ENCODE peak calls at places on chromosomes 16 and 17, in four cellular contexts. U is H9, B is C1 segment of cervical spinal cord, X is A549. G is an unnamed sample.

GRCh38 chr16:83936581-83937165 is 16.4 kb upstream of the OSGIN1 start:
- DNase-seq in U (no peak), X (no peak), B (no peak), G (no peak)

GRCh38 chr17:71251936-71252335 is 868.9 kb upstream of the SOX9 start:
- DNase-seq in U (no peak), B (no peak), X (no peak), G (no peak)

GRCh38 chr17:47703191-47703591 is 9.2 kb downstream of the TBKBP1 start:
- DNase-seq in U (peak; percentile 31), X (no peak), B (no peak), G (no peak)

GRCh38 chr17:28331891-28332420 is 3.3 kb downstream of the IFT20 start:
- DNase-seq in B (no peak), U (peak; percentile 28), X (no peak), G (no peak)

GRCh38 chr16:66928702-66929388 is 3.5 kb upstream of the RRAD start:
- DNase-seq in U (peak; percentile 70), X (peak; percentile 56), B (no peak), G (no peak)

GRCh38 chr16:27177031-27177774 is 26.1 kb upstream of the KDM8 start:
- DNase-seq in B (no peak), X (peak; percentile 59), U (no peak), G (no peak)

GRCh38 chr17:16418684-16419066 is 3.3 kb downstream of the TRPV2 start:
- DNase-seq in B (no peak), X (no peak), U (no peak), G (no peak)

GRCh38 chr17:39270923-39271322 is 45.2 kb upstream of the STAC2 start:
- DNase-seq in B (no peak), U (no peak), X (peak; percentile 48), G (no peak)

GRCh38 chr17:80910043-80910442 is 81.6 kb upstream of the CHMP6 start:
- DNase-seq in X (no peak), U (no peak), B (no peak), G (no peak)

GRCh38 chr17:2904135-2904534 is 107.9 kb downstream of the RAP1GAP2 start:
- DNase-seq in U (peak; percentile 57), X (no peak), B (no peak), G (no peak)

GRCh38 chr16:82672676-82673075 is 45.9 kb downstream of the CDH13 start:
- DNase-seq in B (no peak), X (no peak), U (no peak), G (no peak)

GRCh38 chr17:13833921-13834320 is 232.2 kb upstream of the HS3ST3A1 start:
- DNase-seq in B (no peak), X (no peak), U (no peak), G (no peak)

GRCh38 chr17:51133365-51133764 is 12.7 kb upstream of the SPAG9 start:
- DNase-seq in B (no peak), X (no peak), U (no peak), G (no peak)

GRCh38 chr17:40779181-40779909 is 3.0 kb downstream of the KRT27 start:
- DNase-seq in B (no peak), X (peak; percentile 45), U (peak; percentile 56), G (no peak)

GRCh38 chr17:47941998-47942490 is 673 bp downstream of the PNPO start:
- DNase-seq in X (no peak), U (no peak), B (no peak), G (no peak)